ENCODE peak calls at places on chromosomes 12 and 14, in eight cellular contexts. T is activated CD8-positive, alpha-beta T cell treated with anti-CD3 and anti-CD28 coated beads, Interleukin-2, amount 10 ng/mL, durations not matched to agents 7 days and 5 days; F is HCT116; G is sciatic nerve; C is left cardiac atrium; D is body of pancreas; W is Panc1; P is T-helper 17 cell. S is an unnamed sample.

GRCh38 chr12:46108721-46109120 is 118.3 kb upstream of the SCAF11 start:
- ATAC-seq in G (no peak), F (no peak), C (no peak), P (peak; percentile 39), W (no peak), D (no peak), T (no peak), S (no peak)

GRCh38 chr12:106767954-106768501 is 6.5 kb upstream of the RIC8B start:
- ATAC-seq in P (no peak), W (no peak), T (no peak), F (no peak), D (peak; percentile 79), G (no peak), C (peak; percentile 58), S (no peak)

GRCh38 chr12:12653922-12654321 is 42.1 kb downstream of the GPR19 start:
- ATAC-seq in T (no peak), W (no peak), C (no peak), F (no peak), G (no peak), P (no peak), D (no peak), S (no peak)

GRCh38 chr14:98932436-98933325 is 339.3 kb downstream of the BCL11B start:
- ATAC-seq in C (no peak), T (no peak), F (no peak), G (no peak), W (no peak), P (peak; percentile 13), D (no peak), S (no peak)

GRCh38 chr14:54652188-54652889 is 85.4 kb downstream of the SAMD4A start:
- ATAC-seq in C (peak; percentile 95), P (no peak), D (peak; percentile 95), G (peak; percentile 96), T (no peak), F (peak; percentile 95), W (peak; percentile 90), S (peak; percentile 94)

GRCh38 chr12:123238961-123239360 is 5.7 kb downstream of the MTRFR start:
- ATAC-seq in P (no peak), W (no peak), D (no peak), C (no peak), T (no peak), G (no peak), F (no peak), S (no peak)

GRCh38 chr12:94126067-94126466 is 22.3 kb upstream of the PLXNC1 start:
- ATAC-seq in T (peak; percentile 28), D (no peak), F (no peak), G (no peak), W (no peak), P (peak; percentile 24), C (peak; percentile 27), S (no peak)

GRCh38 chr12:84361651-84362551 is 550.7 kb downstream of the SLC6A15 start:
- ATAC-seq in G (peak; percentile 22), D (no peak), F (no peak), P (no peak), T (no peak), W (no peak), C (no peak), S (no peak)

GRCh38 chr14:31229638-31230229 is 22.1 kb upstream of the HECTD1 start:
- ATAC-seq in T (no peak), W (peak; percentile 99), G (peak; percentile 99), P (no peak), C (peak; percentile 100), D (peak; percentile 99), F (peak; percentile 95), S (peak; percentile 97)

GRCh38 chr12:90851800-90852718 is 102.9 kb downstream of the CCER1 start:
- ATAC-seq in P (no peak), F (no peak), W (no peak), D (no peak), G (no peak), T (no peak), C (no peak), S (no peak)

GRCh38 chr14:74525361-74525851 is 31.8 kb downstream of the ISCA2 start:
- ATAC-seq in W (no peak), F (no peak), P (no peak), C (no peak), T (no peak), G (no peak), D (no peak), S (no peak)

GRCh38 chr12:120725659-120726509 is at the start of gene ACADS:
- ATAC-seq in C (peak; percentile 99), D (peak; percentile 98), T (peak; percentile 100), W (peak; percentile 99), F (peak; percentile 100), G (peak; percentile 98), P (peak; percentile 100), S (peak; percentile 99)

GRCh38 chr12:59500915-59501314 is 94.9 kb upstream of the SLC16A7 start:
- ATAC-seq in T (no peak), G (no peak), D (peak; percentile 60), P (no peak), C (no peak), F (no peak), W (no peak), S (no peak)

GRCh38 chr12:87274594-87275245 is 754.5 kb downstream of the C12orf50 start:
- ATAC-seq in W (no peak), T (no peak), F (peak; percentile 77), C (peak; percentile 25), D (no peak), P (no peak), G (no peak), S (no peak)

GRCh38 chr14:70576891-70577290 is 23.6 kb downstream of the MED6 start:
- ATAC-seq in T (no peak), P (no peak), C (no peak), D (no peak), W (no peak), G (no peak), F (no peak), S (no peak)

GRCh38 chr12:118447181-118447580 is 70.8 kb downstream of the SUDS3 start:
- ATAC-seq in T (no peak), G (no peak), D (no peak), C (no peak), F (no peak), W (no peak), P (no peak), S (no peak)

GRCh38 chr14:91496790-91497189 is 13.3 kb downstream of the PPP4R3A start:
- ATAC-seq in C (no peak), T (no peak), F (no peak), W (no peak), D (no peak), G (no peak), P (peak; percentile 20), S (no peak)

GRCh38 chr14:20662968-20663731 is 21.2 kb upstream of the RNASE4 start:
- ATAC-seq in G (peak; percentile 86), W (peak; percentile 95), T (peak; percentile 86), P (peak; percentile 92), C (peak; percentile 87), D (peak; percentile 97), F (peak; percentile 92), S (peak; percentile 68)

GRCh38 chr14:54697806-54698205 is 130.9 kb downstream of the SAMD4A start:
- ATAC-seq in T (no peak), C (no peak), P (no peak), G (no peak), D (no peak), W (no peak), F (no peak), S (no peak)

GRCh38 chr14:76034566-76034965 is 49.0 kb downstream of the IFT43 start:
- ATAC-seq in P (no peak), G (no peak), W (no peak), C (no peak), T (no peak), D (no peak), F (no peak), S (no peak)

GRCh38 chr12:124507188-124508109 is 60.0 kb downstream of the NCOR2 start:
- ATAC-seq in W (no peak), G (peak; percentile 54), P (no peak), F (no peak), T (no peak), C (peak; percentile 15), D (no peak), S (no peak)